ENCODE peak calls at places on chromosomes 11 and 22, in four cellular contexts. One of them, this sample, is unnamed. For H3K4me1, the result is how much of the 10 kb centered on the place peaks cover.

GRCh38 chr11:121757480-121758125 is 304.8 kb upstream of the SORL1-AS1 start:
- DNase-seq in GM23248: peak
- DNase-seq in spleen: no peak
- DNase-seq in uterus: no peak
- DNase-seq in this sample: no peak

GRCh38 chr11:36746886-36747710 is 149.1 kb upstream of the RAG2 start:
- DNase-seq in GM23248: peak
- DNase-seq in spleen: peak
- DNase-seq in uterus: peak
- DNase-seq in this sample: peak

GRCh38 chr11:57434640-57435546 is 8.0 kb upstream of the SLC43A3 start:
- DNase-seq in GM23248: peak
- DNase-seq in spleen: no peak
- DNase-seq in uterus: no peak
- DNase-seq in this sample: no peak

GRCh38 chr11:87307101-87307500 is 269.4 kb downstream of the TMEM135 start:
- DNase-seq in GM23248: no peak
- DNase-seq in spleen: no peak
- DNase-seq in uterus: no peak
- DNase-seq in this sample: no peak

GRCh38 chr11:130115218-130115617 is 44.4 kb upstream of the ST14 start:
- DNase-seq in GM23248: peak
- DNase-seq in spleen: no peak
- DNase-seq in uterus: no peak
- DNase-seq in this sample: no peak

GRCh38 chr22:20867179-20868099 is 8.6 kb downstream of the SNAP29 start:
- DNase-seq in GM23248: peak
- DNase-seq in spleen: no peak
- DNase-seq in uterus: peak
- DNase-seq in this sample: peak

GRCh38 chr11:33701302-33701701 is 676 bp upstream of the C11orf91 start:
- DNase-seq in GM23248: peak
- DNase-seq in spleen: no peak
- DNase-seq in uterus: no peak
- DNase-seq in this sample: no peak

GRCh38 chr22:39290724-39291161 is 28.7 kb downstream of the RPL3 start:
- DNase-seq in GM23248: peak
- DNase-seq in spleen: no peak
- DNase-seq in uterus: peak
- DNase-seq in this sample: peak

GRCh38 chr11:66476841-66477251 is 3.4 kb upstream of the DPP3 start:
- DNase-seq in GM23248: no peak
- DNase-seq in spleen: no peak
- DNase-seq in uterus: no peak
- DNase-seq in this sample: no peak

GRCh38 chr22:37205046-37205445 is 7.2 kb downstream of the SSTR3 start:
- DNase-seq in GM23248: no peak
- DNase-seq in spleen: peak
- DNase-seq in uterus: no peak
- DNase-seq in this sample: no peak

GRCh38 chr11:119904636-119905035 is 175.6 kb upstream of the NECTIN1 start:
- DNase-seq in GM23248: no peak
- DNase-seq in spleen: peak
- DNase-seq in uterus: no peak
- DNase-seq in this sample: no peak

GRCh38 chr22:49789289-49790141 is 38.2 kb downstream of the BRD1 start:
- DNase-seq in GM23248: peak
- DNase-seq in spleen: peak
- DNase-seq in uterus: no peak
- DNase-seq in this sample: no peak

GRCh38 chr11:2312232-2313042 is 10.6 kb downstream of the TSPAN32 start:
- DNase-seq in GM23248: peak
- DNase-seq in spleen: peak
- DNase-seq in uterus: peak
- DNase-seq in this sample: no peak

GRCh38 chr11:86214710-86215109 is 29.8 kb upstream of the EED start:
- DNase-seq in GM23248: peak
- DNase-seq in spleen: no peak
- DNase-seq in uterus: no peak
- DNase-seq in this sample: no peak

GRCh38 chr11:122642472-122642922 is 13.0 kb upstream of the UBASH3B start:
- DNase-seq in GM23248: peak
- DNase-seq in spleen: no peak
- DNase-seq in uterus: no peak
- DNase-seq in this sample: no peak

GRCh38 chr11:109012996-109013395 is 348.1 kb downstream of the DDX10 start:
- DNase-seq in GM23248: no peak
- DNase-seq in spleen: no peak
- DNase-seq in uterus: no peak
- DNase-seq in this sample: no peak

GRCh38 chr11:126764221-126764620 is 236.3 kb downstream of the KIRREL3 start:
- DNase-seq in GM23248: peak
- DNase-seq in spleen: no peak
- DNase-seq in uterus: no peak
- DNase-seq in this sample: no peak

GRCh38 chr22:45629469-45630089 is 42.1 kb upstream of the ATXN10 start:
- DNase-seq in GM23248: no peak
- DNase-seq in spleen: peak
- DNase-seq in uterus: no peak
- DNase-seq in this sample: no peak

GRCh38 chr22:44549701-44550100 is 51.7 kb upstream of the RTL6 start:
- DNase-seq in GM23248: no peak
- DNase-seq in spleen: no peak
- DNase-seq in uterus: no peak
- DNase-seq in this sample: no peak

GRCh38 chr11:9687736-9688494 is 24.0 kb downstream of the SWAP70 start:
- DNase-seq in GM23248: peak
- DNase-seq in spleen: no peak
- DNase-seq in uterus: no peak
- DNase-seq in this sample: no peak

GRCh38 chr11:70073881-70074371 is 4.2 kb upstream of the ANO1 start:
- DNase-seq in GM23248: peak
- DNase-seq in spleen: peak
- DNase-seq in uterus: no peak
- DNase-seq in this sample: no peak

GRCh38 chr11:31692466-31692865 is 118.7 kb downstream of the PAX6 start:
- DNase-seq in GM23248: no peak
- DNase-seq in spleen: no peak
- DNase-seq in uterus: no peak
- DNase-seq in this sample: no peak

GRCh38 chr22:35894937-35895708 is 133.5 kb downstream of the RBFOX2 start:
- DNase-seq in GM23248: peak
- DNase-seq in spleen: no peak
- DNase-seq in uterus: peak
- DNase-seq in this sample: peak

GRCh38 chr11:129286813-129287212 is 88.8 kb upstream of the BARX2 start:
- DNase-seq in GM23248: no peak
- DNase-seq in spleen: no peak
- DNase-seq in uterus: no peak
- DNase-seq in this sample: no peak

GRCh38 chr22:22930571-22931556 is 43.2 kb downstream of the IGLL5 start:
- DNase-seq in GM23248: no peak
- DNase-seq in spleen: peak
- DNase-seq in uterus: no peak
- DNase-seq in this sample: no peak

DNA sequence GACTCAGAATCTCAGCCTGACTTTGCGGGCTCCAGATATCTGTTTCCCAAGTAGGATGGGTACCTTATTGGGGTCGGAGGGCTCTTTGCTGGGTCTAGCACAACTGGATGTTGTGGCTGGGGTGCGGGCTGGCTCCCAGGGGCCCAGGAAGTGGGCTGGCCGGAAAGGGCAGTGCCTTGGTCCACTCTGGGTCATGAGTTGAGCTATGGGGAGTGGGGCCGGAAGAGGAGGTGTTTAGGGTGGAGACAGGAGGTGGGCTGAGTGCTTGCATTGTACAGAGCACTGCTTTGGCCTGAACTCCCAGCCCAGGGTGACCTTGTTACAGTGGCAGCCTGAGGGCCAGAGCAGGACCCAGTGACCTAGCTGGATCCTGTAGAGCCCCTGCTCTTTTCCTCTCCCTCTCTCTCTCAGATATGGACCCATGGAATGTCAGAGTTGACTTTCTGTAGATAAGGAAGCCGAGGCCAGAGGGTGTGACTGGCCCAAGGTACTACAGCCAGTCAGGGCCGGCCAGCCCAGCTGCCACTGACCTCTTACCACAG is 13.2 kb downstream of the PHLDB1 start:
- DNase-seq in GM23248: no peak
- DNase-seq in spleen: peak
- DNase-seq in uterus: no peak
- DNase-seq in this sample: no peak
- H3K4me1 ChIP-seq in GM23248: half or more
- H3K4me1 ChIP-seq in spleen: half or more
- H3K4me1 ChIP-seq in uterus: under half
- H3K4me1 ChIP-seq in this sample: half or more

GRCh38 chr11:351411-351810 is 17.9 kb upstream of the B4GALNT4 start:
- DNase-seq in GM23248: no peak
- DNase-seq in spleen: peak
- DNase-seq in uterus: peak
- DNase-seq in this sample: no peak

GRCh38 chr11:355581-356458 is 13.5 kb upstream of the B4GALNT4 start:
- DNase-seq in GM23248: peak
- DNase-seq in spleen: peak
- DNase-seq in uterus: peak
- DNase-seq in this sample: peak

GRCh38 chr11:352456-353180 is 16.7 kb upstream of the B4GALNT4 start:
- DNase-seq in GM23248: no peak
- DNase-seq in spleen: peak
- DNase-seq in uterus: no peak
- DNase-seq in this sample: no peak

GRCh38 chr11:350723-351255 is 18.5 kb upstream of the B4GALNT4 start:
- DNase-seq in GM23248: peak
- DNase-seq in spleen: peak
- DNase-seq in uterus: peak
- DNase-seq in this sample: no peak

GRCh38 chr11:353315-353857 is 15.9 kb upstream of the B4GALNT4 start:
- DNase-seq in GM23248: peak
- DNase-seq in spleen: peak
- DNase-seq in uterus: peak
- DNase-seq in this sample: peak
- H3K4me3 ChIP-seq in GM23248: peak
- H3K4me3 ChIP-seq in spleen: no peak
- H3K4me3 ChIP-seq in uterus: no peak
- H3K4me3 ChIP-seq in this sample: peak

DNA sequence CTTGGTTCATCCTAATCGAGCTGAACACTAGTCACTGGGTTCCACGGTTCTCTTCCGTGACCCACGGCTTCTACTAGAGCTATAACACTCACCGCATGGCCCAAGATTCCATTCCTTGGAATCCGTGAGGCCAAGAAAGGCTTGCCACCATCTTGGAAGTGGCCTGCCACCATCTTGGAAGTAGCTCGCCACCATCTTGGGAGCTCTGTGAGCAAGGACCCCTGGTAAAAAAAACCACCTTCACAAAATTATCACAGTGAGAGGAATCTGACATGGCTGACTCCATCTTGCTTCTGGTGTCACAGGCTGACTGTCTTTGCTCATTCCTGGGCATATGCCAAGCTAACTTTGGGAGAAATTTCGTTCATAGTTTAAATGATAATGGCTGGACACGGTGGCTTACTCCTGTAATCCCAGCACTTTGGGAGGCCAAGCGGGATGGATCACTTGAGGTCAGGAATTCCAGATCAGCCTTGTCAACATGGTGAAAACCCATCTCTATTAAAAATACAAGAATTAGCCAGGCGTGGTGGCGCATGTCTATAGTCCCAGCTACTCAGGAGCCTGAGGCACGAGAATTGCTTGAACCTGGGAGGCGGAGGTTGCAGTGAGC is 18.9 kb upstream of the KCTD14 start:
- DNase-seq in GM23248: no peak
- DNase-seq in spleen: no peak
- DNase-seq in uterus: no peak
- DNase-seq in this sample: no peak
- H3K4me1 ChIP-seq in GM23248: under half
- H3K4me1 ChIP-seq in spleen: under half
- H3K4me1 ChIP-seq in uterus: under half
- H3K4me1 ChIP-seq in this sample: under half

DNA sequence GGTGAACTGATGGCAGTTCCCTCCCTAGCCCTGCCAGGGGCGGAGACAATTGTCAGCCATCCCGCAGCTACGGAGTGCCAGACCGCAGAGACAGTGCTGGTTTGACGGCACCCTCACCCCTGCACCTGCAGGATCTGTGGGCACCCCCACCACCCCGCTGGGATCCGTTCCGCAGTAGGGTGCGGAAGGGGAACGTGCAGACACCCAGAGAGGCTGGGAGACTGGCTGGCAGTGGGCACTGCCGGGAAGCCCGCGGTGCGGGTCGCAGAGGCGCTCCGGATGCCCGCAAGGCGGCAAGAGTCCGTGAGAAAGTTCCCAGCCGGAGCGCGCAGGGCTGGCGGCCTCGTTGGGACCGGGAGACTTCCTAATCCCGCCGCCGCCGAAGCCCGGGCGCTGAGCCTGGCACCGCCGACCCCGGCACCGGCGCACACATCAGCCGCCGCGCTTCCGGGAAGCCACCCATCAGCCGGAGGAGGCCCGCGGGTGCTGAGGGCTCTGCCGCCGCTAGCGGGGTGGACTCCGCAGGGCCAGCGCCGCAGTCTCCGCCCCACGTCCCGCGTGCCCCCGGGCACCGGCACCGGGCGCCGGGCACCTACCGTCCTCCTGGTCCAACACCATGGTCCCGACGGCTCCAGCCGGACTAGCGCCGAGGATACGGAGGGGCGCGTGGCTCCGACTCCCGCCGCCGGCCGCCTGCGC is 4.3 kb upstream of the LMO1 start:
- DNase-seq in GM23248: peak
- DNase-seq in spleen: peak
- DNase-seq in uterus: peak
- DNase-seq in this sample: peak
- H3K4me3 ChIP-seq in GM23248: peak
- H3K4me3 ChIP-seq in spleen: peak
- H3K4me3 ChIP-seq in uterus: peak
- H3K4me3 ChIP-seq in this sample: peak

GRCh38 chr11:12125609-12126149 is 15.3 kb downstream of the MICAL2 start:
- DNase-seq in GM23248: peak
- DNase-seq in spleen: no peak
- DNase-seq in uterus: no peak
- DNase-seq in this sample: no peak

GRCh38 chr11:12124306-12124705 is 13.9 kb downstream of the MICAL2 start:
- DNase-seq in GM23248: no peak
- DNase-seq in spleen: no peak
- DNase-seq in uterus: no peak
- DNase-seq in this sample: no peak

GRCh38 chr11:12122083-12122482 is 11.7 kb downstream of the MICAL2 start:
- DNase-seq in GM23248: peak
- DNase-seq in spleen: no peak
- DNase-seq in uterus: no peak
- DNase-seq in this sample: no peak

GRCh38 chr11:12123177-12123576 is 12.8 kb downstream of the MICAL2 start:
- DNase-seq in GM23248: peak
- DNase-seq in spleen: no peak
- DNase-seq in uterus: no peak
- DNase-seq in this sample: no peak

GRCh38 chr11:12123799-12124198 is 13.4 kb downstream of the MICAL2 start:
- DNase-seq in GM23248: peak
- DNase-seq in spleen: no peak
- DNase-seq in uterus: no peak
- DNase-seq in this sample: no peak
- H3K4me1 ChIP-seq in GM23248: half or more
- H3K4me1 ChIP-seq in spleen: half or more
- H3K4me1 ChIP-seq in uterus: under half
- H3K4me1 ChIP-seq in this sample: under half

GRCh38 chr11:73597956-73598718 is at the start of gene FAM168A:
- DNase-seq in GM23248: peak
- DNase-seq in spleen: peak
- DNase-seq in uterus: peak
- DNase-seq in this sample: peak
- H3K4me3 ChIP-seq in GM23248: peak
- H3K4me3 ChIP-seq in spleen: peak
- H3K4me3 ChIP-seq in uterus: peak
- H3K4me3 ChIP-seq in this sample: peak

This sample was measured in gastrocnemius medialis.